ENCODE peak calls at places on chromosomes 16 and 17, in four cellular contexts. O, M, T and I are unnamed samples.

GRCh38 chr17:68533887-68534700 is 21.9 kb downstream of the PRKAR1A start:
- DNase-seq in M (peak), O (no peak), T (peak), I (no peak)

GRCh38 chr17:52027081-52027480 is 131.4 kb downstream of the CA10 start:
- DNase-seq in O (no peak), T (no peak), M (no peak), I (no peak)

GRCh38 chr16:71883849-71884638 is at the start of gene ZNF821:
- DNase-seq in M (peak), O (peak), T (peak), I (no peak)

GRCh38 chr16:81204794-81205680 is 33.5 kb upstream of the BCO1 start:
- DNase-seq in M (peak), O (peak), T (peak), I (no peak)

GRCh38 chr17:81309140-81309858 is 14.2 kb upstream of the SLC38A10 start:
- DNase-seq in M (peak), T (peak), O (no peak), I (peak)

GRCh38 chr16:4317471-4318170 is 1.8 kb downstream of the GLIS2 start:
- DNase-seq in T (peak), M (peak), O (no peak), I (no peak)

GRCh38 chr17:19769946-19770652 is 22.0 kb upstream of the ALDH3A1 start:
- DNase-seq in M (no peak), O (no peak), T (no peak), I (no peak)

GRCh38 chr17:4583796-4584124 is 569 bp upstream of the SMTNL2 start:
- DNase-seq in O (no peak), T (peak), M (no peak), I (no peak)

GRCh38 chr16:4830408-4830807 is 16.7 kb downstream of the GLYR1 start:
- DNase-seq in O (no peak), M (no peak), T (no peak), I (no peak)

GRCh38 chr17:48970865-48971687 is 2.7 kb upstream of the GIP start:
- DNase-seq in T (peak), M (no peak), O (no peak), I (peak)

GRCh38 chr16:46922239-46922638 is 38.1 kb downstream of the GPT2 start:
- DNase-seq in M (no peak), O (no peak), T (no peak), I (no peak)

GRCh38 chr17:41734139-41734948 is at the start of gene HAP1:
- DNase-seq in O (no peak), T (peak), M (no peak), I (no peak)

GRCh38 chr17:11638700-11639265 is 40.5 kb downstream of the DNAH9 start:
- DNase-seq in T (no peak), M (no peak), O (no peak), I (no peak)

GRCh38 chr17:74803388-74803930 is 27.3 kb upstream of the NAT9 start:
- DNase-seq in O (no peak), T (no peak), M (no peak), I (no peak)

GRCh38 chr16:67669499-67670101 is 3.0 kb downstream of the C16orf86 start:
- DNase-seq in M (no peak), T (no peak), O (no peak), I (no peak)

GRCh38 chr17:304461-304860 is 48.1 kb downstream of the RPH3AL start:
- DNase-seq in O (no peak), T (no peak), M (no peak), I (no peak)

GRCh38 chr17:78252111-78252634 is 20.7 kb downstream of the TMEM235 start:
- DNase-seq in M (no peak), O (no peak), T (no peak), I (no peak)

GRCh38 chr16:30619207-30619606 is 9.0 kb upstream of the ZNF689 start:
- DNase-seq in M (no peak), T (no peak), O (no peak), I (no peak)

GRCh38 chr17:40963838-40964237 is 2.9 kb downstream of the KRT39 start:
- DNase-seq in O (no peak), T (peak), M (peak), I (no peak)

GRCh38 chr17:8913091-8913490 is 45.6 kb upstream of the PIK3R6 start:
- DNase-seq in M (no peak), T (no peak), O (no peak), I (no peak)

GRCh38 chr16:11225677-11226549 is 30.1 kb downstream of the SOCS1 start:
- DNase-seq in T (no peak), M (no peak), O (no peak), I (no peak)

GRCh38 chr17:73648974-73649373 is 4.7 kb upstream of the SDK2 start:
- DNase-seq in M (no peak), T (no peak), O (no peak), I (no peak)

GRCh38 chr17:41988418-41988817 is 21.8 kb downstream of the CNP start:
- DNase-seq in M (no peak), O (no peak), T (no peak), I (no peak)

GRCh38 chr17:4945176-4945943 is 3.0 kb downstream of the PFN1 start:
- DNase-seq in M (peak), T (peak), O (no peak), I (peak)

GRCh38 chr16:11852092-11852809 is 909 bp upstream of the RSL1D1 start:
- DNase-seq in T (peak), M (peak), O (no peak), I (no peak)

GRCh38 chr16:72317378-72317777 is 145.4 kb upstream of the PMFBP1 start:
- DNase-seq in O (no peak), M (no peak), T (no peak), I (no peak)

GRCh38 chr17:50956750-50957523 is 90.8 kb upstream of the TOB1 start:
- DNase-seq in T (peak), M (peak), O (no peak), I (peak)

GRCh38 chr17:82126479-82127314 is 28.7 kb upstream of the FASN start:
- DNase-seq in O (no peak), M (no peak), T (no peak), I (no peak)

GRCh38 chr16:11133344-11133921 is 122.6 kb downstream of the SOCS1 start:
- DNase-seq in T (no peak), O (no peak), M (no peak), I (peak)

GRCh38 chr16:82016268-82016667 is 5.0 kb upstream of the SDR42E1 start:
- DNase-seq in O (no peak), T (peak), M (peak), I (no peak)

GRCh38 chr16:15055141-15056053 is 477 bp downstream of the NTAN1 start:
- DNase-seq in O (peak), M (peak), T (peak), I (peak)

GRCh38 chr16:27925612-27926011 is 137.9 kb downstream of the GSG1L start:
- DNase-seq in M (no peak), T (no peak), O (no peak), I (no peak)

GRCh38 chr16:64321066-64321465 is 800.8 kb downstream of the CDH11 start:
- DNase-seq in M (no peak), T (no peak), O (no peak), I (no peak)

GRCh38 chr16:6125483-6126259 is 1028.1 kb upstream of the EEF2KMT start:
- DNase-seq in M (no peak), T (no peak), O (no peak), I (no peak)

GRCh38 chr17:65020284-65020683 is 36.3 kb downstream of the GNA13 start:
- DNase-seq in O (no peak), M (peak), T (no peak), I (no peak)

GRCh38 chr16:30369091-30369937 is 980 bp downstream of the TBC1D10B start:
- DNase-seq in T (no peak), M (peak), O (no peak), I (no peak)

GRCh38 chr17:7589204-7589868 is 558 bp downstream of the SOX15 start:
- DNase-seq in T (peak), M (no peak), O (peak), I (peak)
- TF ChIP-seq POLR2A in T (no peak), M (no peak), O (no peak), I (no peak)

GRCh38 chr16:2913603-2914002 is 1.9 kb downstream of the FLYWCH1 start:
- DNase-seq in M (no peak), O (no peak), T (no peak), I (no peak)

GRCh38 chr16:2910441-2910840 is 1.3 kb upstream of the FLYWCH1 start:
- DNase-seq in T (no peak), M (no peak), O (no peak), I (no peak)

GRCh38 chr16:2914233-2914632 is 2.5 kb downstream of the FLYWCH1 start:
- DNase-seq in T (no peak), M (no peak), O (no peak), I (no peak)

GRCh38 chr16:2912330-2913199 is 834 bp downstream of the FLYWCH1 start:
- DNase-seq in M (peak), T (no peak), O (no peak), I (no peak)

DNA sequence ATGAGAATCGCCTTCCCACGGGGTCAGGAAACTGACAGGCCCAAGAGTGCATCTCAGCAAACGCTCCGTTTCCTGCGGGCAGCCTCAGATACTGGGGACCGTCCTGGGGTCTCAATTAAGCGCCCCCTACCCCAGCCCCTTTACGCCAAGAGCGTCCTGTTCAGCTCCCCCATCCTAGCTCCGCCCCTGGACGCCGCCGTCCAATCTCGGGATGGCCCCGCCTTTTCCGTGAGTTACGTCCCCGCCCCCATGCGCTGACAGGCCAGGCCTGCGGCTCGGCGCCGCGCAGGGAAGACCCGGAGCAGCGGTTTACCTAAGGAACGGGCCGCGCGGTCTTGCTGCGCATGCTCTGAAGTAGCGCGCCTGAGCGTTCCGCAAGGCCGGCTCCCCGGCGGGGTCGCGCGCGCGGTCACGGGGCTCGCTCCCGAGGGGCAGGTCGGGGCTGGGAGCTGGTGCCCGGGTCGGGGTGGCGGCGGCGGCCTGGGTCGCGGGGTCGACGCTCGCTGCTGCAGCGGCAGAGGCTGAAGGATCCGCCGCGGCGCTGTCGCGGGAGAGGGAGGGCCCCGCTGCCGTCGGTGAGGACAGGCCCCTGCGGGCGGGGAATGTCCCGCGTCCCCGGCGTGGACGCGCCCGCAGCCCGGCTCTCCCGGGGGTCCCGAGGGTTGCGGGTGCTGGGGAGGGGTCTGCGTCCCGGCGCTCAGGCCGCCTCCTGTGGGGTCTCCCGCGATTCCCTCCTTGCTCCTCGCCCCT is at the start of gene FLYWCH1:
- DNase-seq in O (peak), T (peak), M (peak), I (peak)
- TF ChIP-seq POLR2A in O (peak), T (peak), M (peak), I (peak)

DNA sequence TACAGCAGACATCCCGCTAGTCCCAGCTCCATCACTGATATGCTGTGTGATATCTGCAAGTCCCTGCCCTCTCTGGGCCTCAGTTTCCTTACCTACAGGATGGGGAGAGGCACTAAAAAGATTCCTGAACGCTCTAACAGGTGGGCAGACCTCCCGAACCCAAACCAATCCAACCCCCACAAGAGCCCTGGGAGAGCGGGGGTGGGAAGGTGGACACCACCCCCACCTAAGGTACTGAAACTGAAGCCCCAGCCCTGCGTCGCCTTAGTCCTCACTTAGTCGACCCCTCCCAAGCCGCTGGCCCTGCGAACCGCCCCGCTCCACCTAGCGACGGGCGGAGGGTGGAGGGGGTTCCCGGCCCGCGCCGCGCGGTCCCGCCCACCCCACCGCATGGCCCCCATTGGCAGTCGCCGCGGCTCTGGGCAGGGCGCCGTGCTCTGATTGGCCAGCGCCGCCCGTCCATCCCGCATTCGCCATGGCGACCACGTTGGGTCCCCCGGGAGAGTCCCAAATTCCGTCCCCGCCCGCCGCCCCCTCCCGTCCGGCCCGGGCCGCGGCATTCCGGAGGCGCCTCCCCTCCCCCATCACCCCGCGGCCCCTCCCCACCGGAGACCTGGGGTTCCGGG is 578 bp downstream of the CCDC102A start:
- DNase-seq in M (peak), T (peak), O (peak), I (peak)
- TF ChIP-seq POLR2A in M (no peak), T (peak), O (no peak), I (no peak)

GRCh38 chr17:7114241-7114874 is at the start of gene ASGR2:
- DNase-seq in T (no peak), M (no peak), O (no peak), I (no peak)

GRCh38 chr17:7110617-7111306 is 3.9 kb downstream of the ASGR2 start:
- DNase-seq in O (no peak), M (no peak), T (no peak), I (no peak)

GRCh38 chr17:7111784-7112526 is 2.7 kb downstream of the ASGR2 start:
- DNase-seq in T (no peak), M (peak), O (no peak), I (no peak)

GRCh38 chr17:7113273-7114071 is 1.1 kb downstream of the ASGR2 start:
- DNase-seq in M (peak), O (no peak), T (peak), I (no peak)

GRCh38 chr17:7112527-7113108 is 2.0 kb downstream of the ASGR2 start:
- DNase-seq in O (no peak), M (no peak), T (no peak), I (no peak)
- TF ChIP-seq POLR2A in O (no peak), M (no peak), T (no peak), I (no peak)

GRCh38 chr16:679808-680624 is at the start of gene STUB1:
- DNase-seq in M (peak), O (peak), T (peak), I (peak)
- TF ChIP-seq POLR2A in M (peak), O (peak), T (peak), I (peak)

DNA sequence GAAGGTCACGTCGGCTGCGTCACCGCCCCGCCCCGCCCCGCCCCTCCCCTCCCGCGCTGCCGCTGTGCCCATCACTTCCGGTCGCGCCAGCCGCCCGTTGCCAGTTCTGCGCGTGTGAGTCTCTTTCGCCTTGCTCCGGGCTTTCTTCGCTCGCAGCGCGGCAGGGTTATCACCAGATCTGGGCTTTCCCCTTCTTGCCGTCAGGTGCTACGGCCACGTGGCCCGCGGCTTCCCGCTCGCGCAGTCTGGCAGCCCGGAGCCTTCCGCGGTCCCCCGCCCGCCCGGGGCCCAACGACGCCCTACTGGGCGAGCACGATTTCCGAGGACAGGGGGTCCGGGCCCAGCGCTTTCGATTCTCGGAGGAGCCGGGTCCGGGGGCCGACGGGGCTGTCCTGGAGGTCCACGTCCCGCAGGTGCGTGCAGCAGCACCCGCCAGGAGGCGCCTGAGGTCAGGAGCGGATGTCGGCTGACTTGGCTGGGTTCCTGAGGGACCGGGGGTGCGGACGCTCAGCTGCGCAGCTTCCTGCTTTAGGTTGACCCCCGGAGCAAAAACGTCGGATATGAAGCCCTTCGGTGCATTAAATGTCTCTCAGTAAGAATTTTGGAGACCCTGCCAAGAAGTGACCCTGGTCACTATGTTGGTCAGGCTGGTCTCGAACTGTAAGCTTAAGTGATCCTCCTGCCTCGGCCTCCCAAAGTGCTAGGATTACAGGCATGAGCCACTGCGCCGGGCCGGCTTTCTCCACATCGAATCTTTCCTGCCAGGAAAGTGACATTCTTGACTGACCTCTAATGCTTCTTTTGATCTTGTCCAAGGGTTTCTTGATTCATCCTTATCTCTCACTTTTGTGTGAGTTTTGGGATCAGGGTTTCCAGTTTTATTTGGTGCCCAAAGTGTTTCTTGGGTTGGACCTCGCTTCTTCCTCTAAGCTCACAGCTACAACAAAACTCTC is at the start of gene METTL23:
- DNase-seq in M (peak), T (peak), O (peak), I (peak)
- TF ChIP-seq POLR2A in M (peak), T (peak), O (peak), I (no peak)

DNA sequence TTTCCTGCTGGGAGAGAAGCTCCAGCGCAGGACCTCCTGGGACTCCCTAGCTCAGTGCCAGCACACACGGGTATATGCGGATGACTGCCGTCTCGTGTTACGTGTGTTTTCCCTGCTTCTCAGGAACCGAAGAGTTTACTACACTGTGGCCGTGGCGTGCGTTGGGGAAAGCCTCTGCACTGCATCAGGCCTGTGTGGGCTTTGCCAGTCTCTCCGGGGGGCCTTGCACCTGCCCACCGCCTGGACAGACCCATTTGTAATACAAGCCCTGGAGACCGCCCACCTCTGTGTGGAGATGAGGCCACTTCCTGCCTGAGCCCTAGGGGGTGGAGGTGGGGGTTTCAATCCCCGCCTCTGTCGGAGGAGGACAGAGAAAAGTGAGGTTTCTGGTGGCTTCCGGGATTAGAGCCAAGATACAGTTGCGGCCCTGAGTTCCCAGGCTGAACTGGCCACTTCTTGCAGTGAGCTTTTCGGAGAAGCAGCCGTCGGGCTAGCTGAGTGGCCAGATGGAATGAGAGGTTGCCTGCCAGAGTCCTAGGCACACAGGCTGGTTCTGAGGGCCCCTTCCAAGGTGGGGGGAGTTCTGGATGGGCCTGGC is 43.4 kb upstream of the GSE1 start:
- DNase-seq in M (peak), O (peak), T (no peak), I (no peak)
- TF ChIP-seq POLR2A in M (peak), O (peak), T (no peak), I (no peak)

DNA sequence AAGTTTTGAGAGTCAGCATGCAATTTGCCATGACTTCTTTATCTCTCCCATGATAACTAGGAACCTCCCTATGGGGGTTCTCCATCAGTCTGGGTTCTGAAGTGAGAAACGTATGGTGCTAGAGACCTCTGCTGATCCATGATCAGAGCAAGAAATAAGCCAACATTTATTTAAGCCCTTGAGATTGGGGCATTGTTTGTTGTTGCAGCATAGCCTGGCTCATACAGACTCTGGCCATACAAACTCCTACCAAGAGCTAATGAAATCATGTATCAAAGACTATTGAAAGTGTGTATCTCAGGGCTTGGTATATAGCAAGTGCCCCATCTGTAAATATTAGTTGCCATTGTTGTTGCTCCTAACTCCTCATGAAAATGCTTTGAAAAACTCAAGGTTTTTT is 233.9 kb downstream of the MAF start:
- DNase-seq in O (no peak), T (no peak), M (no peak), I (no peak)
- TF ChIP-seq POLR2A in O (no peak), T (no peak), M (no peak), I (no peak)